ENCODE peak calls at places on chromosomes 16 and 17, in four cellular contexts. V is K562, Q is H1, M is GM12878. S is an unnamed sample.

GRCh38 chr17:79926002-79926307 is 86.7 kb upstream of the CBX4 start:
- DNase-seq in Q (no peak), M (no peak), V (no peak), S (no peak)

GRCh38 chr17:28552201-28552999 is at the start of gene UNC119:
- DNase-seq in V (peak; percentile 98), Q (peak; percentile 88), M (no peak), S (peak; percentile 46)

GRCh38 chr16:73418746-73419145 is 370.8 kb upstream of the ZFHX3 start:
- DNase-seq in M (no peak), Q (no peak), V (no peak), S (peak; percentile 22)

GRCh38 chr17:48561894-48562810 is 16.0 kb downstream of the HOXB4 start:
- DNase-seq in Q (no peak), V (peak; percentile 59), M (peak; percentile 65), S (peak; percentile 68)

GRCh38 chr17:58415371-58416055 is 1.8 kb downstream of the RNF43 start:
- DNase-seq in Q (no peak), V (no peak), M (no peak), S (no peak)

GRCh38 chr17:6045621-6046357 is 24.4 kb upstream of the WSCD1 start:
- DNase-seq in M (no peak), Q (no peak), V (no peak), S (no peak)

GRCh38 chr16:27332105-27332504 is 18.3 kb downstream of the IL4R start:
- DNase-seq in Q (no peak), M (no peak), V (no peak), S (no peak)

GRCh38 chr16:15641753-15642556 is 999 bp downstream of the MARF1 start:
- DNase-seq in V (no peak), Q (no peak), M (no peak), S (no peak)

GRCh38 chr16:68387301-68387700 is 61.0 kb downstream of the SMPD3 start:
- DNase-seq in Q (peak; percentile 74), M (no peak), V (peak; percentile 73), S (no peak)

GRCh38 chr17:64938925-64939474 is 19.7 kb upstream of the LRRC37A3 start:
- DNase-seq in Q (peak; percentile 85), V (peak; percentile 71), M (no peak), S (peak; percentile 25)

GRCh38 chr17:15456972-15457722 is 10.3 kb downstream of the CDRT4 start:
- DNase-seq in V (no peak), Q (no peak), M (no peak), S (peak; percentile 84)

GRCh38 chr17:27630607-27631408 is at the start of gene LGALS9:
- DNase-seq in Q (no peak), M (peak; percentile 53), V (no peak), S (peak; percentile 38)

GRCh38 chr17:79695293-79696158 is 35.2 kb upstream of the ENPP7 start:
- DNase-seq in Q (no peak), M (no peak), V (no peak), S (no peak)

GRCh38 chr16:78483124-78483992 is 383.9 kb downstream of the WWOX start:
- DNase-seq in V (no peak), M (no peak), Q (no peak), S (no peak)

GRCh38 chr16:17368951-17369350 is 101.8 kb downstream of the XYLT1 start:
- DNase-seq in M (no peak), Q (no peak), V (no peak), S (no peak)

GRCh38 chr17:67021196-67021595 is 23.2 kb upstream of the CACNG1 start:
- DNase-seq in M (no peak), Q (no peak), V (peak; percentile 37), S (no peak)

GRCh38 chr17:59038734-59039133 is 67.9 kb downstream of the TRIM37 start:
- DNase-seq in V (no peak), Q (no peak), M (no peak), S (peak; percentile 88)

GRCh38 chr16:8634991-8635736 is 13.7 kb downstream of the METTL22 start:
- DNase-seq in M (no peak), V (peak; percentile 61), Q (peak; percentile 68), S (peak; percentile 28)

GRCh38 chr17:41452276-41452675 is 11.5 kb upstream of the KRT38 start:
- DNase-seq in M (no peak), V (no peak), Q (no peak), S (no peak)

GRCh38 chr16:11824362-11824761 is 27.0 kb downstream of the RSL1D1 start:
- DNase-seq in M (no peak), V (no peak), Q (no peak), S (no peak)

GRCh38 chr16:63217011-63217410 is 1180.8 kb upstream of the CDH8 start:
- DNase-seq in M (no peak), Q (no peak), V (no peak), S (no peak)

GRCh38 chr16:70685061-70685937 is 554 bp downstream of the MTSS2 start:
- DNase-seq in V (no peak), Q (no peak), M (no peak), S (no peak)

GRCh38 chr17:36792849-36793248 is 144.4 kb upstream of the LHX1 start:
- DNase-seq in Q (no peak), M (no peak), V (no peak), S (no peak)

GRCh38 chr17:2849327-2849670 is 53.1 kb downstream of the RAP1GAP2 start:
- DNase-seq in V (no peak), Q (no peak), M (no peak), S (no peak)

GRCh38 chr16:492211-492875 is 35.2 kb upstream of the CAPN15 start:
- DNase-seq in M (no peak), V (no peak), Q (no peak), S (no peak)

GRCh38 chr17:21549107-21549687 is 143.1 kb upstream of the KCNJ18 start:
- DNase-seq in M (no peak), V (no peak), Q (no peak), S (peak; percentile 83)

GRCh38 chr17:65078441-65079160 is 22.1 kb upstream of the GNA13 start:
- DNase-seq in Q (no peak), V (no peak), M (no peak), S (peak; percentile 78)

GRCh38 chr17:41551370-41551769 is 20.5 kb downstream of the KRT9 start:
- DNase-seq in V (no peak), M (no peak), Q (no peak), S (peak; percentile 46)

GRCh38 chr17:57619061-57619937 is 125.8 kb downstream of the CCDC182 start:
- DNase-seq in Q (no peak), M (no peak), V (no peak), S (peak; percentile 78)

GRCh38 chr17:83028851-83029250 is 50.6 kb upstream of the METRNL start:
- DNase-seq in Q (no peak), M (no peak), V (no peak), S (no peak)

GRCh38 chr17:64978138-64978537 is 58.9 kb upstream of the LRRC37A3 start:
- DNase-seq in M (no peak), Q (peak; percentile 22), V (no peak), S (no peak)

GRCh38 chr17:43945074-43945824 is 3.0 kb upstream of the PPY start:
- DNase-seq in V (no peak), Q (no peak), M (no peak), S (peak; percentile 30)

GRCh38 chr16:69324013-69324531 is 6.3 kb downstream of the PDF start:
- DNase-seq in V (no peak), M (no peak), Q (no peak), S (no peak)

GRCh38 chr17:82875418-82875856 is 35.6 kb upstream of the ZNF750 start:
- DNase-seq in Q (peak; percentile 71), V (no peak), M (no peak), S (no peak)

DNA sequence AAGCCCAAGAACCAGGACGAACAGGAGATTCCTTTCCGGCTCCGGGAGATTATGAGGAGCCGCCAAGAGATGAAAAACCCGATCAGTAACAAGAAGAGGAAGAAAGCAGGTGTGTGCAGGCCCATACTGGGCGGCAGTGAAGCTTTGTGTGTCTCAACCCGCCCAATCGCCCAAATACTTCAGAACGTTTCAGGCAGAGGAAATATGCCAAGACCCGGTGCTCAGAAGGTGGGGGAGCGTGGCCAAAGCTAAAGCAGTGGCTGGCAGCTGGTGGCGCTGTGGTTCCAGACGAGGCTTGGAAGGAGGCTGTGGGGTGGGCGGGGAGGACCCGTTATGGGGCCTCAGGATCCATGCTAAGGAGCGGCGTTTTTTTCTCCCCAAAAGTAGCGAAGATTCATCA is 1.2 kb downstream of the CCDC137 start:
- DNase-seq in M (no peak), Q (no peak), V (no peak), S (no peak)
- TF ChIP-seq CHD1 in M (no peak), Q (no peak), V (no peak), S (no peak)

DNA sequence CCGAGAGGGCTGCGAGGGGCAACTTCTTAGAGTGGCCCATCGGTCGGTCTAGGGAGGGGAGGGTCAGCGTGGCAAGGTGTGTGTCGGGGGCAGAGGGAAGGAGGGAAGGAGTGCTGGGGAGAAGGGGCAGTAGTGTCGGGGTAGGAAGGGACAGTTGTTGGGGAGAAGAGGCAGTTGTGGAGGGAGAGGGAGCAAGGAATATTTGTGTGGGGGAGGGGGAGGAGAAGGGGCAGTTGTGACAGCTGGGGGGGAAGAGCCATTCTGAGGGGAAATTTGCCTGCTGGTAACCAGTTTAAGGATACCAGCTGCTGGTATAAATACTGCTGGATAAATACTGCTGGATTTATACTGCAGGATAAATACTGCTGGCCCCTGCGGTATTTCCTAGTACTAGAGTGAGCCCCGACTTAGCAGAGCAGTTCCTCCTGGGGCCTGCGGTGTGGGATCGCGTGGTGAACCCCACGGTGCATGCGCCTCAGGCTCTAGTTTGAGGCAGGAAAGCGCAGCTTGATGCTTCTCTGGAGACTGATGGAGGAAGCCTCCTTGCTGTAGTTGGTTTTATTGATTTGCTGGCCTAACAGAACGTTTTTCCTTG is 309 bp downstream of the DNAH2 start:
- DNase-seq in M (no peak), V (no peak), Q (no peak), S (no peak)
- TF ChIP-seq CHD1 in M (no peak), V (no peak), Q (no peak), S (no peak)

GRCh38 chr17:50318551-50319310 is 27.2 kb upstream of the XYLT2 start:
- DNase-seq in V (no peak), Q (no peak), M (no peak), S (peak; percentile 19)
- TF ChIP-seq CHD1 in V (no peak), Q (no peak), M (no peak), S (no peak)

GRCh38 chr16:89365996-89366395 is 124.4 kb downstream of the ANKRD11 start:
- DNase-seq in V (no peak), Q (no peak), M (no peak), S (no peak)
- TF ChIP-seq CHD1 in V (no peak), Q (no peak), M (no peak), S (no peak)

GRCh38 chr16:89289428-89290395 is 72.2 kb downstream of the ZNF778 start:
- DNase-seq in M (no peak), Q (peak; percentile 92), V (peak; percentile 87), S (peak; percentile 57)
- TF ChIP-seq CHD1 in M (no peak), Q (no peak), V (no peak), S (no peak)

DNA sequence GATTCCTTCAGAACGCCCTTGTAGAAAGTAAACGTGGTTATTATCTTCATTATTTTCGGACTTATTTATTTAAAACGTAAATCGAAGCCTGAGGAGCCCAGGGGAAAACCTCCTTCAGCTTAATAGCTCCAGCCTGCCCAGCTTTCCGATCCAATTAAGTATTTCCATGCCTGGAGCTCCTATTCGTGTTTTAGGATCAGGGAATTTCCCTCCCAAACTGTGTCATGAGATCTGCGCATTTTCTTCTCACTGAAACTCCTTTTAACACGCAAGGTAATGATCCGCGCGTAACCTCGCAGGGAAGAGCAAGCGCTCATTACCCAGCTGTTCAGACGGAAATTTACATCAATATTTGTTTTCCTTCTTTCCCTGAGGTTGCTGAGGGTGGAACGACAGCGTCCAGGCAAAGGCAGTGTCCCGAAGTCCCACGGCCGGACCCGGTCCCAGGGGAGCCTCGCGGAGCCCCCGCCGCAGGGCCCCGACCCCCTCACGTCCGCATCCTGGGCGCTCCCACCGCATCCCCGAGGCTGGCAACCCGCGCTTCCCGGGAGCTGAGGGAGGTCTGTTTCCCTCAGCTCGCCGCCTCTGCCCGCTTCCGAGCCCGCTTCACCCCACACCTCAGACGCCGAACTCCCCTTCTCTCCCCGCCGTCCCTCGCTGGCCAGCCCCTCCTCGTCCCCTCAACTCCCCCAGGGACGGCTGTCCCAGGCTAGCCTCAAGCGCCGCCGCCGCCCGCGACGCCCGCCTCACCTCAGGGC is 452 bp downstream of the ABCA5 start:
- DNase-seq in M (no peak), Q (no peak), V (no peak), S (peak; percentile 26)
- TF ChIP-seq CHD1 in M (no peak), Q (no peak), V (no peak), S (no peak)

S was measured in IMR-90.